ENCODE peak calls at places on chromosomes 5 and 9, in four cellular contexts. One of them, this sample, is unnamed.

GRCh38 chr5:74762599-74762998 is 4.3 kb downstream of the GFM2 start:
- DNase-seq in Peyer's patch: no peak
- DNase-seq in AG10803: peak; percentile 77
- DNase-seq in thoracic aorta: no peak
- DNase-seq in this sample: no peak

GRCh38 chr9:136705564-136705963 is 6.8 kb upstream of the DIPK1B start:
- DNase-seq in Peyer's patch: no peak
- DNase-seq in AG10803: no peak
- DNase-seq in thoracic aorta: no peak
- DNase-seq in this sample: no peak

GRCh38 chr5:117455236-117456233 is 880.9 kb upstream of the SEMA6A start:
- DNase-seq in thoracic aorta: no peak
- DNase-seq in AG10803: no peak
- DNase-seq in Peyer's patch: no peak
- DNase-seq in this sample: no peak

GRCh38 chr9:104658496-104659195 is 35.7 kb upstream of the OR13D1 start:
- DNase-seq in thoracic aorta: no peak
- DNase-seq in Peyer's patch: no peak
- DNase-seq in AG10803: no peak
- DNase-seq in this sample: no peak

GRCh38 chr9:87875839-87876545 is 6.7 kb upstream of the SPATA31E1 start:
- DNase-seq in AG10803: no peak
- DNase-seq in thoracic aorta: no peak
- DNase-seq in Peyer's patch: no peak
- DNase-seq in this sample: no peak

GRCh38 chr5:109945097-109945678 is 255.5 kb downstream of the MAN2A1 start:
- DNase-seq in thoracic aorta: no peak
- DNase-seq in Peyer's patch: no peak
- DNase-seq in AG10803: no peak
- DNase-seq in this sample: no peak

GRCh38 chr5:141560725-141561483 is 57.9 kb downstream of the DIAPH1 start:
- DNase-seq in Peyer's patch: no peak
- DNase-seq in AG10803: peak; percentile 97
- DNase-seq in thoracic aorta: peak; percentile 65
- DNase-seq in this sample: peak; percentile 63

GRCh38 chr9:677461-678097 is 163.9 kb upstream of the DMRT1 start:
- DNase-seq in Peyer's patch: no peak
- DNase-seq in thoracic aorta: no peak
- DNase-seq in AG10803: peak; percentile 29
- DNase-seq in this sample: no peak

GRCh38 chr9:94821098-94821930 is 94.8 kb downstream of the AOPEP start:
- DNase-seq in Peyer's patch: no peak
- DNase-seq in AG10803: no peak
- DNase-seq in thoracic aorta: no peak
- DNase-seq in this sample: no peak

GRCh38 chr5:141725909-141726308 is 43.9 kb upstream of the ARAP3 start:
- DNase-seq in AG10803: no peak
- DNase-seq in thoracic aorta: no peak
- DNase-seq in Peyer's patch: no peak
- DNase-seq in this sample: no peak

GRCh38 chr9:100473271-100474081 is 527 bp downstream of the TMEFF1 start:
- DNase-seq in Peyer's patch: no peak
- DNase-seq in AG10803: peak; percentile 23
- DNase-seq in thoracic aorta: no peak
- DNase-seq in this sample: no peak

GRCh38 chr9:111108946-111109345 is 70.7 kb upstream of the LPAR1 start:
- DNase-seq in thoracic aorta: no peak
- DNase-seq in AG10803: peak; percentile 99
- DNase-seq in Peyer's patch: no peak
- DNase-seq in this sample: no peak

GRCh38 chr9:33109097-33109496 is 32.6 kb upstream of the SMU1 start:
- DNase-seq in thoracic aorta: no peak
- DNase-seq in AG10803: no peak
- DNase-seq in Peyer's patch: no peak
- DNase-seq in this sample: no peak

GRCh38 chr5:2797981-2798380 is 46.5 kb upstream of the IRX2 start:
- DNase-seq in Peyer's patch: no peak
- DNase-seq in thoracic aorta: no peak
- DNase-seq in AG10803: no peak
- DNase-seq in this sample: no peak

GRCh38 chr5:54624671-54625583 is 107.4 kb downstream of the SNX18 start:
- DNase-seq in AG10803: peak; percentile 90
- DNase-seq in Peyer's patch: no peak
- DNase-seq in thoracic aorta: no peak
- DNase-seq in this sample: no peak

DNA sequence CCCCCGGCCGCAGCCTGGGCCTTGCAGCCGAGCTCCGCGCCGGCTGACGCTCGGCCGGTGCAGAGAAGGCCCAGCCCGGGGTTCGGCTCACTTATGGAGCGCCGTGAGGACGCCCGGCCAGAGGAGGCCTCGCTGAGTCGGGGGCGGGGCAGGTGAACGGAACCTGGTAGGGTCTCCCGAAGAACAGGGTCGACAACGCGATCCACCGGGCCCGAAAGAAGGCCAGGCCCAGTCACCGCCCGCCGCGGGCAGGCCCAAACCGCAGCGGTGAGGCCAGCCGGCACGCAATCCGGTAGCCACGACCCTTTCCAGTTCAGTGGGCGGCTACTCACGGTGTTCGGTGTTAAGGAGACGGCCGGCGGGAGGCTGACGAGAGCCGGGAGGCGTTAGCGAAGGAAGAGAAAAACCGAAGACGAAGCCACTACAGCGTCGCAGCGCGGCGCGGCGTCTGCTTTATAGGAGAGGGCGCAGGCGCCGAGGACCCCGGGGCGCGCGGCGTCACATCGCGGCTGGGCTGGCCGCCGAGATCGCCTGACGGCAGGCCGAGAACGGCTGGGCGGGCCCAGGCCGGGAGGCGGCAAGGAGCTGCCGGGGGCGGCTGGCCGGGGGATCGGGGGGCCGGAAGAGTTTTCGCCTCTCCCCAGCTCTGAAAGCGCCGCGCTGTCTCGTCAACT is at the start of gene SKP1:
- DNase-seq in Peyer's patch: peak; percentile 80
- DNase-seq in thoracic aorta: peak; percentile 9
- DNase-seq in AG10803: peak; percentile 74
- DNase-seq in this sample: peak; percentile 37
- TF ChIP-seq CTCF in Peyer's patch: no peak
- TF ChIP-seq CTCF in thoracic aorta: no peak
- TF ChIP-seq CTCF in AG10803: no peak
- TF ChIP-seq CTCF in this sample: no peak

DNA sequence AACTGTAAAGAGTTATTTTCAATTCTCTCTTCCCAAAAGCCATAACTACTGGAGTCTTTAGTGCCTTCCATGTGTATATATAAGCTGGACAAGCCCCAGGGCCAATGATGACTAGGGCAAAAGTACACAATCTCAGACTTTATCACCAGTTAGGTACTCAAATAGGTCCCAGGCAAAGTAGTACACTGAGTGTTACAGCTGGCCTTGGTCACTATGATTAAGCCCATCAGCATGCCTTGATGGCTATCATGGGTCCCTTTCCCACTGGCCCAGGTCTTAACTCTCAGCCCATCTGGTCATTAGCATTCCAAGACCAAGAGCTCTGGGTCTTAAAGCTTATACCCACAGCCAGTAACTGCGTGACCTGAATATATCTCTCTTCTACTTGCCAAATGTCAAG is 62.5 kb downstream of the NR6A1 start:
- DNase-seq in Peyer's patch: no peak
- DNase-seq in thoracic aorta: no peak
- DNase-seq in AG10803: peak; percentile 78
- DNase-seq in this sample: no peak
- TF ChIP-seq CTCF in Peyer's patch: no peak
- TF ChIP-seq CTCF in thoracic aorta: no peak
- TF ChIP-seq CTCF in AG10803: no peak
- TF ChIP-seq CTCF in this sample: no peak

GRCh38 chr5:134258896-134259295 is 33.0 kb upstream of the PPP2CA start:
- DNase-seq in Peyer's patch: no peak
- DNase-seq in thoracic aorta: no peak
- DNase-seq in AG10803: peak; percentile 50
- DNase-seq in this sample: no peak
- TF ChIP-seq CTCF in Peyer's patch: no peak
- TF ChIP-seq CTCF in thoracic aorta: no peak
- TF ChIP-seq CTCF in AG10803: no peak
- TF ChIP-seq CTCF in this sample: no peak

GRCh38 chr9:108286807-108287206 is 569.0 kb downstream of the ACTL7B start:
- DNase-seq in Peyer's patch: no peak
- DNase-seq in thoracic aorta: no peak
- DNase-seq in AG10803: no peak
- DNase-seq in this sample: no peak

GRCh38 chr9:108296056-108296455 is 559.7 kb downstream of the ACTL7B start:
- DNase-seq in Peyer's patch: no peak
- DNase-seq in AG10803: peak; percentile 93
- DNase-seq in thoracic aorta: no peak
- DNase-seq in this sample: no peak

GRCh38 chr9:108291586-108291932 is 564.2 kb downstream of the ACTL7B start:
- DNase-seq in Peyer's patch: no peak
- DNase-seq in thoracic aorta: no peak
- DNase-seq in AG10803: no peak
- DNase-seq in this sample: no peak

DNA sequence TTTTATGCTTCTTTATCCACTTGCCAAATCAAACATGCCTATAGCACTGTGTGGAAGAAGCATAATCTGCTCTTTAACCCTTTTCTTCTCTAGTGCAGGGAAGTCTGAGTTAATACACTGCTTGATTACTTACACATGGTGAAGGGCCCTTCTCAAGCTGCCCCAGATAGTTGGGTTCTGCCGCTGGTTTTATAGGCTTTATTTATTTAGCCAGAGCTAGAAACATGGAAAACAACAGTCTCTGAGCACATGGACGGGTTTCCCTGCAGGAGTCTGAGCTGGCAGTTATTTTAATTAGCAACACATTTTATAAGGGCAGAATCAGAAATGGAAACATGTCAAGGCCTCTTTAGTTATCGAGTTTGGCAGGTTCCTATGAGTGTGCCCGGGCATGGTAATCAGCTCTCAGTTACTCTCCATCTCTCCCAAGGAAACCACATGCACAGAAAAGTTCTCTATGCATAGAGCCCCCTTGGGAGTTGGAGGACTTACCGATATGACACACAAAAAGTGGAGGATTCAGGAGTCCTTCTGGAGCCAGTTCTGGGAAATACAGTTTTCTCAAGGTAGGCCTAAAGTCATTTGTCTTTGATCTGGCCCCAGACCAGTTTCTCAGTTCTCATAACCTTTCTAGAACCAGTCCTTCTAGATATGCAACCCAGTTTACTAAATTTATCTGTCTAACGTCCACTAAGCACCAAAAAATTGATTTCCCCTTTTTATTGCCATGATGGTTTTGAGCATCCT is 564.8 kb downstream of the ACTL7B start:
- DNase-seq in AG10803: peak; percentile 74
- DNase-seq in thoracic aorta: no peak
- DNase-seq in Peyer's patch: no peak
- DNase-seq in this sample: no peak
- TF ChIP-seq CTCF in AG10803: no peak
- TF ChIP-seq CTCF in thoracic aorta: no peak
- TF ChIP-seq CTCF in Peyer's patch: no peak
- TF ChIP-seq CTCF in this sample: no peak

DNA sequence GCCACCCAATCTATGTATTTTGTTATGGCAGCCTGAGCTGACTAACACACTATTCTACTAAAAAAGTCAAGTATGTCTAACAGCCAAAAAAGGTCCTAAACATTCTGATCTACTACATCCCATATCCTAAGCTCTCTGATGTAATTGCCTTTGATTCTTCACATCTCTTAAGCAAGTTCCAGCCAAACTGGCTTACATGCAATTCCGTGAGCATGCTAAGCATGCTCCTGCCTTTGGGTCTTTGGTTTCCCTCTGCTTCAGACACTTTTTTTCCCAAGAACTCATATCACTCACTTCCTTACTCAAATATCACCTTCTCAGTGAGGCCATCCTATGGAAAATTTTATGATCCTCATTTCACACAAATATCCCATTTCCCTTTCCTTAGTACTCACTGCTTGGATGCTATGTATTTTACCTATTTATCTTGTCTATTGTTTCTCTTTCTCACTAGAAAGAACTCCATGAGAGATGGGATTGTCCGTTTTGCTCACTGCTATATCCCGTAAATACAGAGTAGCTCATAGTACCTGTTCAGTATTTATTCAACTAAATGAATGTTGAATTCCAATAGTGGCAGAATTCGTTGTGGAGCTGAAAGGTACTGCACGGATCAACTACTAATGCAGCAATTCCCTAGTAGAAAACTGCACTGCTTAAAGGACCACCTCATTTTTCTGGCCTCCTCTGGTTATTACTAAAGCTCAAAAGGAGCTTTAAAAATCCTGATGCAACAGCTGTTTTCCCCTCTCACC is 2.3 kb upstream of the SLC12A2 start:
- DNase-seq in Peyer's patch: no peak
- DNase-seq in thoracic aorta: no peak
- DNase-seq in AG10803: no peak
- DNase-seq in this sample: no peak
- TF ChIP-seq CTCF in Peyer's patch: peak; percentile 47
- TF ChIP-seq CTCF in thoracic aorta: peak; percentile 23
- TF ChIP-seq CTCF in AG10803: peak; percentile 47
- TF ChIP-seq CTCF in this sample: no peak

GRCh38 chr5:119743927-119744326 is 114.6 kb downstream of the FAM170A start:
- DNase-seq in AG10803: peak; percentile 3
- DNase-seq in thoracic aorta: no peak
- DNase-seq in Peyer's patch: no peak
- DNase-seq in this sample: no peak
- TF ChIP-seq CTCF in AG10803: no peak
- TF ChIP-seq CTCF in thoracic aorta: no peak
- TF ChIP-seq CTCF in Peyer's patch: peak; percentile 34
- TF ChIP-seq CTCF in this sample: no peak

DNA sequence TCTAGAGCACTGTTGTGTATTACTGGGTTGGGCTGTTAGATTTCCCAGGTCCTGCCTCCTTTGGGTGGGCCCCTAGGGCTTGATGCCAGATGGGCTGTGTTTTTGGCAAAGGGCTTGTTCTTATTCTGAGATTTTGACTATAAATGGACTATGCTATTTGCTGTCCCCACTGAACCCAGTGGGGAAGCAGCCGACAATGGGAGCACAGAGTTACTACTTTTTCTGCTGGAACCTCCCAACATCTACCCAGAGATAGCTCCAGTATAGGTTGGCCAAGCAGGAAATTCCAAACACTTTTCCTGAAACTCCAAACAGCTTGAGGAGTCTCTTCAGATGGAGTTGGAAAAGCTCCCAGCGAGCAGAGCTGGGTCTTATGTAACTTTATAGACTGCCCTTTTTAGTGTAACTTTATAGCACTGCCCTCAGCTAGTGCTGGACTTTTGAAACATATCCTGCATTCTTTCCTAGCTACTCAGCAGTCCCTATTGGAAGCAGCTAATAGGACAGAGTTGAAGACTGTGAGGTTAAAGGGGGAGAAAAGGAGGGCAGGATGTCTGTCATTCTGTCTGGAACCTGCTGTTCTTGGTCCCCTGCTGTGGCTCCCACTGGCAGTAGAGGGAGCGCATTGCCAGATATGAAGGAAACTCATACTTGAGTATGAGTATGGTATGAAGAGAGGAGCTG is 21.0 kb downstream of the RUSC2 start:
- DNase-seq in AG10803: peak; percentile 100
- DNase-seq in thoracic aorta: peak; percentile 63
- DNase-seq in Peyer's patch: no peak
- DNase-seq in this sample: no peak
- TF ChIP-seq CTCF in AG10803: peak; percentile 51
- TF ChIP-seq CTCF in thoracic aorta: peak; percentile 31
- TF ChIP-seq CTCF in Peyer's patch: no peak
- TF ChIP-seq CTCF in this sample: no peak

This sample was measured in omental fat pad.